ENCODE peak calls at places on chromosomes 3 and 15, in eight cellular contexts. I is HCT116, S is GM23248, U is SK-N-SH, F is PC-3, A is neural progenitor cell, K is OCI-LY7, Z is MM.1S. O is an unnamed sample.

GRCh38 chr3:129829640-129830039 is 63.9 kb downstream of the TMCC1 start:
- DNase-seq in I (peak), S (peak), U (peak), F (peak), A (peak), K (peak), Z (peak), O (peak)

GRCh38 chr3:177820683-177821316 is 623.5 kb upstream of the TBL1XR1 start:
- DNase-seq in I (no peak), S (no peak), U (no peak), F (no peak), A (no peak), K (no peak), Z (peak), O (no peak)

GRCh38 chr15:46502668-46503067 is 867.8 kb downstream of the SQOR start:
- DNase-seq in I (no peak), S (peak), U (no peak), F (peak), A (peak), K (peak), Z (peak), O (no peak)

GRCh38 chr15:70259030-70259424 is 161.3 kb upstream of the TLE3 start:
- DNase-seq in I (no peak), S (peak), U (no peak), F (no peak), A (no peak), K (peak), Z (no peak), O (peak)

GRCh38 chr3:49244589-49245205 is 32.3 kb downstream of the C3orf62 start:
- DNase-seq in I (no peak), S (no peak), U (no peak), F (peak), A (no peak), K (peak), Z (peak), O (no peak)

GRCh38 chr15:35038655-35039534 is 46.2 kb downstream of the NANOGP8 start:
- DNase-seq in I (no peak), S (peak), U (no peak), F (peak), A (no peak), K (no peak), Z (no peak), O (no peak)

GRCh38 chr3:146783446-146783845 is 178.3 kb upstream of the PLSCR5 start:
- DNase-seq in I (no peak), S (peak), U (no peak), F (no peak), A (no peak), K (no peak), Z (no peak), O (no peak)

GRCh38 chr3:7226393-7226792 is 365.5 kb downstream of the GRM7 start:
- DNase-seq in I (no peak), S (no peak), U (no peak), F (no peak), A (no peak), K (no peak), Z (no peak), O (no peak)

GRCh38 chr3:74442683-74443082 is 171.8 kb downstream of the CNTN3 start:
- DNase-seq in I (no peak), S (no peak), U (no peak), F (no peak), A (no peak), K (no peak), Z (no peak), O (no peak)

GRCh38 chr3:141146979-141147470 is 84.6 kb upstream of the PXYLP1 start:
- DNase-seq in I (no peak), S (no peak), U (no peak), F (no peak), A (no peak), K (no peak), Z (no peak), O (no peak)

GRCh38 chr3:23356169-23356568 is 153.0 kb downstream of the UBE2E2 start:
- DNase-seq in I (no peak), S (peak), U (no peak), F (no peak), A (no peak), K (no peak), Z (no peak), O (no peak)

GRCh38 chr15:30922469-30923311 is 19.0 kb downstream of the FAN1 start:
- DNase-seq in I (peak), S (peak), U (no peak), F (peak), A (peak), K (no peak), Z (no peak), O (no peak)

GRCh38 chr3:146682176-146682575 is 77.0 kb upstream of the PLSCR5 start:
- DNase-seq in I (no peak), S (peak), U (no peak), F (peak), A (no peak), K (no peak), Z (no peak), O (no peak)

GRCh38 chr15:87645723-87646122 is 610.8 kb downstream of the NTRK3 start:
- DNase-seq in I (no peak), S (no peak), U (no peak), F (no peak), A (no peak), K (no peak), Z (no peak), O (no peak)

GRCh38 chr15:58111718-58112104 is 26.5 kb upstream of the AQP9 start:
- DNase-seq in I (no peak), S (no peak), U (no peak), F (no peak), A (no peak), K (no peak), Z (no peak), O (no peak)

GRCh38 chr3:179768080-179768479 is 115.2 kb downstream of the USP13 start:
- DNase-seq in I (no peak), S (peak), U (peak), F (peak), A (peak), K (no peak), Z (no peak), O (peak)

GRCh38 chr3:130731817-130732216 is 14.8 kb downstream of the PIK3R4 start:
- DNase-seq in I (no peak), S (no peak), U (no peak), F (no peak), A (no peak), K (no peak), Z (no peak), O (no peak)

GRCh38 chr3:81249540-81250029 is 511.9 kb downstream of the GBE1 start:
- DNase-seq in I (no peak), S (peak), U (no peak), F (peak), A (no peak), K (no peak), Z (no peak), O (peak)

GRCh38 chr3:112734718-112735350 is 93.9 kb upstream of the CCDC80 start:
- DNase-seq in I (peak), S (peak), U (peak), F (peak), A (peak), K (peak), Z (peak), O (peak)

GRCh38 chr3:42680256-42680655 is 5.1 kb upstream of the KLHL40 start:
- DNase-seq in I (no peak), S (peak), U (no peak), F (no peak), A (no peak), K (no peak), Z (no peak), O (no peak)

GRCh38 chr3:14279706-14280061 is 101.1 kb downstream of the LSM3 start:
- DNase-seq in I (no peak), S (no peak), U (no peak), F (no peak), A (no peak), K (no peak), Z (no peak), O (no peak)

GRCh38 chr3:78633626-78634025 is 1134.2 kb downstream of the ROBO1 start:
- DNase-seq in I (no peak), S (peak), U (no peak), F (no peak), A (no peak), K (no peak), Z (no peak), O (no peak)

GRCh38 chr15:98815207-98815606 is 166.9 kb downstream of the IGF1R start:
- DNase-seq in I (no peak), S (no peak), U (no peak), F (no peak), A (no peak), K (no peak), Z (no peak), O (no peak)

GRCh38 chr3:69094467-69095205 is 9.9 kb downstream of the ARL6IP5 start:
- DNase-seq in I (no peak), S (peak), U (no peak), F (no peak), A (no peak), K (no peak), Z (peak), O (no peak)

GRCh38 chr3:61574854-61575253 is 13.5 kb downstream of the PTPRG start:
- DNase-seq in I (no peak), S (peak), U (no peak), F (no peak), A (no peak), K (no peak), Z (no peak), O (no peak)

GRCh38 chr15:90201150-90201943 is at the start of gene SEMA4B:
- DNase-seq in I (no peak), S (peak), U (peak), F (peak), A (peak), K (peak), Z (peak), O (peak)
- TF ChIP-seq EZH2phosphoT487 in I (no peak), S (no peak), U (no peak), F (no peak), A (no peak), K (no peak), Z (no peak), O (no peak)

GRCh38 chr3:184005981-184006507 is 11.6 kb downstream of the ABCC5 start:
- DNase-seq in I (peak), S (peak), U (no peak), F (peak), A (no peak), K (peak), Z (peak), O (peak)

GRCh38 chr3:184003187-184003967 is 14.3 kb downstream of the ABCC5 start:
- DNase-seq in I (no peak), S (peak), U (no peak), F (peak), A (no peak), K (no peak), Z (no peak), O (no peak)

GRCh38 chr3:184004483-184004882 is 13.2 kb downstream of the ABCC5 start:
- DNase-seq in I (no peak), S (no peak), U (no peak), F (no peak), A (no peak), K (no peak), Z (no peak), O (peak)

GRCh38 chr3:184002469-184002868 is 15.2 kb downstream of the ABCC5 start:
- DNase-seq in I (no peak), S (no peak), U (no peak), F (no peak), A (no peak), K (no peak), Z (no peak), O (no peak)

GRCh38 chr3:184001761-184002160 is 15.9 kb downstream of the ABCC5 start:
- DNase-seq in I (no peak), S (no peak), U (no peak), F (no peak), A (no peak), K (no peak), Z (no peak), O (no peak)
- TF ChIP-seq EZH2phosphoT487 in I (no peak), S (no peak), U (no peak), F (no peak), A (no peak), K (no peak), Z (no peak), O (no peak)

GRCh38 chr3:154486949-154487348 is 57.0 kb upstream of the GPR149 start:
- DNase-seq in I (no peak), S (no peak), U (no peak), F (no peak), A (peak), K (no peak), Z (no peak), O (no peak)
- TF ChIP-seq EZH2phosphoT487 in I (no peak), S (no peak), U (no peak), F (no peak), A (no peak), K (no peak), Z (no peak), O (no peak)

DNA sequence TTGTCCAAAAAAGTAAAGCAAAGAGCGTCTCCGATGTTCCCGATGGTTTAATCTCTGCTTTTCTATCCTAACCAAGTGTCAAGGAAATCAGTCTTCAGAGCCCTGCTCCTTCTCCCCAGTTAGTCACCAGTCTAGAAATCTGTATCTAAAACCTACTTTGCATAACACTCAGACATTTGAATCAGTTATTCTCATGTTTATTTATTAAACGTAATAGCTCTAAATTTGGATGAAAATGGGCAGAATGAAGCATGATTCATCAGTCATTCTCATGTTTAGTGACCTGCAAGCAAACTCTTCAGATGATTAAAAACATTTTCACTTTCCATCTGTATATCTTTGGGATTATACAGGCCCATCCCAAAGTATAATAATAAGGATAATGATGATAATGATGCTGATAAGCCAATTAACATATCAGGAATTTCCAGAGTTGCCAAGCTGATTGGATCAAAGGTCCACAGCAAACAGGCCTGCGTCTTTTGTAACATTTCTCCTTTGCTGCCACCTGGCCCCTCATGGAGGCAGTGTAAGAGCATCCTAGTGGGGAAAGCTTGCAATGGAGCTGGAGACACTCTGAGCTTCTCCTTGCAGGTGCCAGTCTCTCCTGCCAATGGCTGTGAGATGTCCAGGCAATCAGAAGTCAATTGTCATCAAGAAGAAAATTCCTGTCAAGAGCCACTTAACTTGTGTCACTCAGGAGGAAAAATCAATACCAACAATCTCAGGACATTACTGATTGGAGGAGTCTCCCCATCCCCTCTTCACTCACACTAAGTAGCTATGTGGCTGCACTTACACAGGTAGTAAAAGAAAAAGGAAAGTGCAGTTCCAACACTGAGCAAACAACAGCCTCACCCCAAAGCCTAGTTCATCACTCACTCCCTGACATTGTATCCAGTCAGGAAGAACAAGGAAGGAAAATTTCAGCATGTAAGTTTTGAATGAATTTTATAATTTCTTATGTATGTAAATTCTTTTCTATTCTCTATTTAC is 273.7 kb downstream of the IGSF11 start:
- DNase-seq in I (no peak), S (no peak), U (peak), F (no peak), A (peak), K (no peak), Z (no peak), O (peak)
- TF ChIP-seq EZH2phosphoT487 in I (no peak), S (no peak), U (no peak), F (no peak), A (no peak), K (no peak), Z (no peak), O (no peak)